ENCODE peak calls at places on chromosome 16, in five cellular contexts. R, I, W, P and A are unnamed samples.

GRCh38 chr16:30876867-30877266 is 17.0 kb downstream of the BCL7C start:
- DNase-seq in P (no peak), R (no peak), I (no peak), W (no peak), A (no peak)

GRCh38 chr16:80720759-80721470 is 83.5 kb downstream of the CDYL2 start:
- DNase-seq in P (no peak), R (peak; percentile 36), I (no peak), W (no peak), A (no peak)

GRCh38 chr16:71628810-71629209 is 2.8 kb downstream of the MARVELD3 start:
- DNase-seq in R (peak; percentile 88), P (peak; percentile 77), I (peak; percentile 30), W (no peak), A (no peak)

GRCh38 chr16:53024045-53024444 is 28.7 kb downstream of the CHD9NB start:
- DNase-seq in P (no peak), I (no peak), W (no peak), R (peak; percentile 38), A (no peak)

GRCh38 chr16:48556913-48557351 is 53.0 kb downstream of the N4BP1 start:
- DNase-seq in R (peak; percentile 65), I (peak; percentile 67), P (peak; percentile 62), W (no peak), A (no peak)

GRCh38 chr16:67395458-67396158 is 2.3 kb upstream of the TPPP3 start:
- DNase-seq in I (no peak), P (no peak), W (no peak), R (peak; percentile 32), A (no peak)

GRCh38 chr16:24428751-24429150 is 110.6 kb upstream of the RBBP6 start:
- DNase-seq in I (no peak), R (no peak), W (no peak), P (no peak), A (no peak)

GRCh38 chr16:50505714-50506542 is 42.3 kb upstream of the NKD1 start:
- DNase-seq in I (no peak), P (no peak), W (no peak), R (no peak), A (no peak)

GRCh38 chr16:24670623-24671454 is 58.6 kb upstream of the TNRC6A start:
- DNase-seq in P (peak; percentile 81), R (peak; percentile 48), W (peak; percentile 54), I (peak; percentile 14), A (no peak)

DNA sequence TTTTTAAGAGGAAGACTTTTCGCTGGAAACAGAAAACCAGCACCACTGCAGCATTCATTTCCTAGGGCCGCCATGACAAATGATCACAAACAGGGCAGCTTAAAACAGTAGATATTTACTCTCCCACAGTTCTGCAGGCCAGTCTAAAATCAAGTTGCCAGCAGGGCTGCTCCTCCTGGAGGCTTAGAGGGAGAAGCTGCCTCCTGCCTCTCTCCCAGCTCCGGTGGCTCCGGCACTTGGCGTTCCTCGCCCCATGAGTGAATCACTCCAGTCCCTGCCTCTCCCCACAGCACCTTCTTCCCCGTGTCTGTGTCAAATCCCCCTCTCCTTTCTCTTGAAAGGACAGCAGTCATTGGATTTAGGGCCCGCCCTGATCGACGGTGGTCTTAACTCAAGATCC is 72.1 kb downstream of the SOCS1 start:
- DNase-seq in I (no peak), P (no peak), W (no peak), R (no peak), A (no peak)
- TF ChIP-seq CTCF in I (no peak), P (no peak), W (no peak), R (no peak), A (no peak)

DNA sequence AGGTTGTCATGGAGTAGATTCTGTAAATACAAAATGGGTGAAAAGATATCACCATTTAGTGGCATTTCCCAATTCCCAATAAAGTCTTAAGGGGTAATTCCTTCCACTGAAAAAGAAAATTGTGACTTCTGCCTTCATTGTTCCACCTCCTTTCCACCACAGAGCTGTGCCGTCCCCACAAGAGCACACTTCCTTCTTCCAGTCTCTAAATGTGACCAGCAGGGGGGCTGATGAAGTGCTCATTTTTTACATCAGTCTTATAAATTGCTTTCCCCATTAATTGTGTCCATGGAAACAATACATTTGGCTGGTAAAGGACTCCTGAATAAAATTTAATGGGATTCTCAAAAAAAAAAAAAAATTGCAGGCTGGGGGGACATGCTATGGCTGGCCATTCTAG is 260.8 kb upstream of the PSMD7 start:
- DNase-seq in R (peak; percentile 4), W (no peak), I (peak; percentile 1), P (peak; percentile 8), A (no peak)
- TF ChIP-seq CTCF in R (no peak), W (no peak), I (peak; percentile 35), P (peak; percentile 23), A (peak; percentile 58)

GRCh38 chr16:87679593-87680271 is 77.4 kb downstream of the JPH3 start:
- DNase-seq in P (no peak), W (no peak), R (no peak), I (no peak), A (no peak)

GRCh38 chr16:87680272-87680644 is 78.0 kb downstream of the JPH3 start:
- DNase-seq in W (no peak), R (no peak), P (no peak), I (no peak), A (no peak)

GRCh38 chr16:87684106-87684677 is 81.6 kb downstream of the KLHDC4 start:
- DNase-seq in P (no peak), W (no peak), R (no peak), I (no peak), A (no peak)

GRCh38 chr16:87682852-87683399 is 80.6 kb downstream of the JPH3 start:
- DNase-seq in W (no peak), R (no peak), P (no peak), I (no peak), A (no peak)

DNA sequence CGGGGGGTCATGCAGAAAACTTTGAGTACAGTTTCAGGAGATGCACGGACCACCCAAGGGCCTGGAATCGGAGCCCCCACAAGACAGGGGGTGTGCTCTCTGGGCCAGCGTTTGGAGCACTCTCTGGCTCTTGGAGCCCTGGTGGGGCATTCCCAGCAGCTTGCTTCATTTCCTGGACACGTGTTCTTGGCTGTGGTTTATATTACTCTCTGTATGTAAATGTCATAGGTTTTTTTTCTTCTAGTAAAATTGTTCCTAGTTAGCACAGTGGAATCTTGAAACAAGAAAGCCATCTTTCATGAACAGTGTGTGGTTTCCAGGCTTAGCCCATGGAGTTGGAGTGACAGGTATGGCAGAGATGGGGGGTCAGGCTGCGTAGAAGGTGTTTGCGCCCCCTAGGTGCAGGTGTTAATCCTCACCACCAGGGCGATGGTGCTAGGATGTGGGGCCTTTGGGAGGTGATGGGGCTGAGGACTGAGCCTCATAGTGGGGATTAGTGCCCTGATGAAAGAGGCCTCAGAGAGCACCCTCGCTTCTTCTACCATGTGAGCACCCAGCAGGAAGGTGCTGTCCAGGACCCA is 79.8 kb downstream of the JPH3 start:
- DNase-seq in R (peak; percentile 40), I (no peak), P (peak; percentile 72), W (no peak), A (no peak)
- TF ChIP-seq CTCF in R (peak; percentile 23), I (peak; percentile 52), P (peak; percentile 49), W (no peak), A (peak; percentile 38)

GRCh38 chr16:85961988-85962915 is 63.3 kb downstream of the IRF8 start:
- DNase-seq in P (no peak), R (no peak), I (no peak), W (no peak), A (no peak)
- TF ChIP-seq CTCF in P (no peak), R (no peak), I (peak; percentile 30), W (no peak), A (no peak)

GRCh38 chr16:87778830-87779579 is 13.2 kb upstream of the KLHDC4 start:
- DNase-seq in R (peak; percentile 92), P (peak; percentile 97), I (peak; percentile 85), W (peak; percentile 96), A (peak; percentile 88)

GRCh38 chr16:87778476-87778829 is 12.7 kb upstream of the KLHDC4 start:
- DNase-seq in P (no peak), I (no peak), R (no peak), W (no peak), A (no peak)

GRCh38 chr16:87784812-87785211 is 19.0 kb upstream of the KLHDC4 start:
- DNase-seq in R (no peak), W (no peak), P (peak; percentile 42), I (no peak), A (no peak)

GRCh38 chr16:87780385-87780989 is 14.7 kb upstream of the KLHDC4 start:
- DNase-seq in W (no peak), I (no peak), P (peak; percentile 74), R (peak; percentile 48), A (no peak)
- TF ChIP-seq CTCF in W (no peak), I (no peak), P (no peak), R (no peak), A (no peak)

DNA sequence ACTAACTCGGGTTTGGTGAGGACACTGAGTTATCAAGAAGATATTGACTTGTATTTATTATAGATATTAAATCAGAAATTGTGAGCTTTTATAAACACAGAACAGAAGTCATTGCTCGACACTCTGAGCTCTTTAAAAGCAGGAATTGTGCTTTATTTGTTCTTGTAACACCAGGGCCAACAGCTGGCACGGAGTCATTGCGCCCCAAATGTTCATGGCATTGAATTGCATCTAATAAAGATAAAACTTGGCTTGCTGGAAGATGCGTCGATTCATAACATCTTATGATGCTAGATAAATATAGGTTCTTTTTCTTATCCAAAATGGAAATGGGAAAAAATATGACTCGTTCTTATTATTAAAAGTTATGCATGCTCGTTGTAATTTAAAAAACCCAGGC is 11.8 kb upstream of the MLYCD start:
- DNase-seq in I (peak; percentile 49), P (peak; percentile 17), R (peak; percentile 21), W (no peak), A (no peak)
- TF ChIP-seq CTCF in I (peak; percentile 68), P (peak; percentile 13), R (peak; percentile 45), W (no peak), A (peak; percentile 34)

DNA sequence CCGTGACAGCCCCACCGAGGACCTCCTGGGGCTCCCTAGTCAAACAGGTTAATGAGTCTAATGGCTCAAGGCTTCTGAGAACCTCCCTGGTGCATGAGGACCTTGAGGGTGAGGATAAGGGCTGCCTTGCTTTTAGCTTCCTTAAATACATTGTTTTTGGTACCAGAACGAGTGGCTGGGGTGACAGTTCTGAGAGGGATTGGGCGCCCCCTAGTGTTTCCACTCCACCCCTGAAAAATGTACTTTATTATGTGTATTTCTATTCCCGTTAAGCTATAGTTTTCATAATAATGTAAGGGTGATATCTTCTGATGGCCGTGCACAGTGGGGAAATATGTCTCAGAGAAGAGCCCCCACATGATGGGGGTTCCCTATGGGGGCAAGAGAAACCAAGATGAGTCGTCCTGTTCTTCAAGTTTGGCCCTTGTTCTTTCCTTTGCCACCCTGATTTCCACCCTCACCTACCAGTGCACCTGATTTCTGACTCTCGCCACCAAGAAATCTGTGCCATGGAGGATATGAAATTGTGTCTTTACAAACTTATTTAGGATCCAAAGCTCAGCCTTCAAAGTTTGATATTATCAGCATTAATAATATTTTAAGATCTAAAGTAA is 14.5 kb upstream of the VWA3A start:
- DNase-seq in R (peak; percentile 67), P (peak; percentile 79), W (peak; percentile 80), I (peak; percentile 66), A (peak; percentile 38)
- TF ChIP-seq CTCF in R (peak; percentile 80), P (peak; percentile 78), W (peak; percentile 79), I (peak; percentile 84), A (peak; percentile 95)